ENCODE peak calls at places on chromosomes 5 and 9, in seven cellular contexts. R, W, E, A, H, D and P are unnamed samples.

GRCh38 chr9:92295827-92296258 is 2.3 kb upstream of the IARS1 start:
- DNase-seq in E (no peak), D (no peak), W (peak; percentile 74), A (no peak), H (no peak), R (no peak), P (no peak)

GRCh38 chr9:84412654-84413053 is 72.1 kb upstream of the SLC28A3 start:
- DNase-seq in E (no peak), H (no peak), D (no peak), R (no peak), W (no peak), A (no peak), P (no peak)

GRCh38 chr5:164060956-164061355 is 555.5 kb downstream of the MAT2B start:
- DNase-seq in W (no peak), R (no peak), E (no peak), H (no peak), D (no peak), A (no peak), P (no peak)

GRCh38 chr5:66209350-66209749 is 65.2 kb downstream of the SREK1 start:
- DNase-seq in H (no peak), A (no peak), R (no peak), W (peak; percentile 39), E (no peak), D (no peak), P (no peak)

GRCh38 chr5:23484094-23484493 is 23.3 kb upstream of the PRDM9 start:
- DNase-seq in W (no peak), D (no peak), A (no peak), H (no peak), E (no peak), R (no peak), P (no peak)

GRCh38 chr9:75850459-75851200 is 39.8 kb upstream of the PCSK5 start:
- DNase-seq in W (no peak), H (no peak), D (no peak), R (no peak), E (no peak), A (no peak), P (no peak)

GRCh38 chr9:16615451-16615850 is 255.0 kb downstream of the BNC2 start:
- DNase-seq in A (no peak), R (no peak), E (no peak), D (no peak), W (no peak), H (no peak), P (no peak)

GRCh38 chr5:158283341-158283740 is 424.4 kb upstream of the CLINT1 start:
- DNase-seq in A (no peak), E (no peak), H (no peak), W (peak; percentile 95), D (no peak), R (no peak), P (no peak)

GRCh38 chr9:128927731-128928411 is 7.1 kb downstream of the PHYHD1 start:
- DNase-seq in W (peak; percentile 70), D (peak; percentile 47), R (peak; percentile 67), H (no peak), E (peak; percentile 27), A (no peak), P (peak; percentile 85)

DNA sequence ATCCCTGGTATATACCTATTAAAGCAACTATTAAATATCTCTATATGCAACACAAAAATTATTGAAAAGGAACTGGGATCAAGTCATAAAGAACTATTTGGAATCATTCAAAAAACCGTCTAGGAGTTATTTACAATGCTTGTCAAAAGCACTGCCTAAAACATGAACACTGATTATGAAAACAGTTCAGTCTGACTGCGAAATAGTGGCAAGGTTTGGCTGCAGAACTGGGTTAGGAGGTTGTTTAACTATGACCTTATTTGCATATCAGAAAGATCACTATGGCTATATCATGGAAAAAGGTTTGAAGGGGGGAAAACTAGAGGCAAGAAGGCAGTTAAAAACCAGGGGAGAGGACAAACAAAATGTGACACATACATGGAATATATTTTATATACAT is 12.0 kb downstream of the FBXW2 start:
- DNase-seq in A (no peak), D (no peak), W (no peak), E (no peak), H (no peak), R (no peak), P (no peak)
- H3K27ac ChIP-seq in A (no peak overlapping the region), D (no peak overlapping the region), W (no peak overlapping the region), E (no peak overlapping the region), H (no peak overlapping the region), R (no peak overlapping the region), P (no peak overlapping the region)

GRCh38 chr9:33942471-33943083 is 106.1 kb downstream of the UBAP2 start:
- DNase-seq in W (no peak), H (no peak), E (peak; percentile 67), A (no peak), D (peak; percentile 93), R (no peak), P (peak; percentile 90)
- TF ChIP-seq CTCF in W (no peak), H (no peak), E (peak; percentile 61), A (no peak), D (peak; percentile 73), R (no peak), P (peak; percentile 58)

GRCh38 chr5:177535125-177535524 is 18.4 kb upstream of the DDX41 start:
- DNase-seq in E (no peak), W (no peak), R (no peak), A (no peak), D (no peak), H (no peak), P (no peak)
- H3K36me3 ChIP-seq in E (peaks cover 31% of the 10 kb centered on the region), W (peaks cover 80% of the 10 kb centered on the region), R (peaks cover 85% of the 10 kb centered on the region), A (peaks cover 80% of the 10 kb centered on the region), D (peaks cover 68% of the 10 kb centered on the region), H (peaks cover 28% of the 10 kb centered on the region), P (peaks cover 42% of the 10 kb centered on the region)

DNA sequence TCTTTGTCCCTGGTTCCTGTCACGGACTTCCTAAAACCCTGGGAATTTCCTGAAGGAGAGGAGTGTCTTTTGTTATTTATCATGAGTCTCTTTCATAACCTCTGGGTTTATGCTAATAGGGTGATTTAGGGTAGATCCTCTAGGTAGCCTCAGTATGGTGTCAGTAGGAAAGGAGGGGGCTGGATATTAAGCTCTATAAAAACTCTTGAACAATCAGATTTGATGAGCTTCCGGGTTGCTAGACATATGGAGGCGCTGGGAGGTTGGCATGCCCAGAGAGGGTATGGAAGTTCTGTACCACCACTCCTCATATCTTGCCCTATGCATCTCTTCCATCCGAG is 15.5 kb upstream of the PTBP3 start:
- DNase-seq in D (no peak), W (no peak), A (no peak), R (no peak), H (no peak), E (no peak), P (no peak)
- H3K27ac ChIP-seq in D (no peak overlapping the region), W (no peak overlapping the region), A (no peak overlapping the region), R (no peak overlapping the region), H (no peak overlapping the region), E (no peak overlapping the region), P (peak overlapping the region; percentile 39)

GRCh38 chr9:34633851-34634550 is 3.6 kb downstream of the SIGMAR1 start:
- DNase-seq in D (peak; percentile 64), A (no peak), R (peak; percentile 65), E (peak; percentile 64), W (peak; percentile 74), H (no peak), P (peak; percentile 96)
- TF ChIP-seq CTCF in D (peak; percentile 84), A (peak; percentile 87), R (peak; percentile 77), E (peak; percentile 89), W (peak; percentile 93), H (peak; percentile 86), P (peak; percentile 85)

GRCh38 chr9:111433082-111433481 is 51.1 kb downstream of the ECPAS start:
- DNase-seq in D (no peak), A (no peak), R (peak; percentile 37), E (no peak), W (no peak), H (no peak), P (no peak)

GRCh38 chr9:111429175-111429574 is 55.0 kb downstream of the ECPAS start:
- DNase-seq in E (no peak), H (no peak), R (no peak), A (no peak), W (no peak), D (peak; percentile 43), P (no peak)

GRCh38 chr9:111427186-111427585 is 57.0 kb downstream of the ECPAS start:
- DNase-seq in E (no peak), A (no peak), R (no peak), D (peak; percentile 67), H (no peak), W (no peak), P (peak; percentile 30)

GRCh38 chr9:111431684-111432083 is 52.5 kb downstream of the ECPAS start:
- DNase-seq in R (no peak), A (no peak), W (no peak), E (peak; percentile 9), D (peak; percentile 28), H (no peak), P (peak; percentile 85)
- H3K36me3 ChIP-seq in R (peaks cover 79% of the 10 kb centered on the region), A (peaks cover 98% of the 10 kb centered on the region), W (peaks cover 74% of the 10 kb centered on the region), E (peaks cover 19% of the 10 kb centered on the region), D (peaks cover 21% of the 10 kb centered on the region), H (peaks cover 34% of the 10 kb centered on the region), P (peaks cover 30% of the 10 kb centered on the region)

GRCh38 chr5:126909856-126910255 is 120.5 kb downstream of the MARCHF3 start:
- DNase-seq in A (no peak), W (no peak), E (no peak), R (no peak), D (no peak), H (no peak), P (no peak)
- H3K27ac ChIP-seq in A (no peak overlapping the region), W (no peak overlapping the region), E (no peak overlapping the region), R (no peak overlapping the region), D (no peak overlapping the region), H (no peak overlapping the region), P (no peak overlapping the region)